ENCODE peak calls at places on chromosome 15, in seven cellular contexts. I is IMR-90; L is B cell; Y is cardiac muscle cell; H is CD8-positive, alpha-beta T cell; U is adrenal gland; E is mesothelial cell of epicardium. B is an unnamed sample.

GRCh38 chr15:101003076-101003475 is 83.9 kb downstream of the LRRK1 start:
- DNase-seq in I (no peak), L (no peak), Y (no peak), H (peak), U (no peak), E (no peak), B (no peak)

GRCh38 chr15:42059661-42060476 is 34.5 kb downstream of the PLA2G4D start:
- DNase-seq in I (peak), L (peak), Y (peak), H (peak), U (peak), E (peak), B (peak)

GRCh38 chr15:72318408-72318942 is 1.5 kb downstream of the CELF6 start:
- DNase-seq in I (no peak), L (no peak), Y (no peak), H (no peak), U (no peak), E (peak), B (no peak)

GRCh38 chr15:33211409-33211808 is 16.9 kb upstream of the FMN1 start:
- DNase-seq in I (no peak), L (no peak), Y (peak), H (no peak), U (no peak), E (no peak), B (no peak)

GRCh38 chr15:75662823-75663519 is 15.3 kb downstream of the SNX33 start:
- DNase-seq in I (no peak), L (no peak), Y (no peak), H (no peak), U (no peak), E (no peak), B (no peak)

GRCh38 chr15:63858881-63859280 is 25.1 kb upstream of the HERC1 start:
- DNase-seq in I (peak), L (no peak), Y (no peak), H (no peak), U (no peak), E (no peak), B (no peak)

GRCh38 chr15:25774871-25775270 is 88.3 kb downstream of the ATP10A start:
- DNase-seq in I (no peak), L (no peak), Y (no peak), H (no peak), U (no peak), E (no peak), B (no peak)

GRCh38 chr15:91104111-91104510 is 4.1 kb downstream of the SV2B start:
- DNase-seq in I (no peak), L (no peak), Y (no peak), H (no peak), U (peak), E (no peak), B (no peak)

GRCh38 chr15:68034719-68035293 is 19.3 kb upstream of the PIAS1 start:
- DNase-seq in I (no peak), L (no peak), Y (no peak), H (no peak), U (no peak), E (no peak), B (no peak)

GRCh38 chr15:64334530-64334929 is 21.4 kb downstream of the CSNK1G1 start:
- DNase-seq in I (no peak), L (no peak), Y (peak), H (no peak), U (no peak), E (no peak), B (no peak)

GRCh38 chr15:71747128-71748083 is 62.9 kb upstream of the NR2E3 start:
- DNase-seq in I (peak), L (no peak), Y (no peak), H (no peak), U (peak), E (no peak), B (no peak)

GRCh38 chr15:98403169-98403568 is 245.2 kb upstream of the IGF1R start:
- DNase-seq in I (no peak), L (no peak), Y (no peak), H (no peak), U (no peak), E (no peak), B (no peak)

GRCh38 chr15:98401029-98401428 is 247.3 kb upstream of the IGF1R start:
- DNase-seq in I (no peak), L (no peak), Y (no peak), H (no peak), U (peak), E (no peak), B (no peak)

GRCh38 chr15:98400120-98400519 is 248.2 kb upstream of the IGF1R start:
- DNase-seq in I (no peak), L (no peak), Y (no peak), H (no peak), U (no peak), E (no peak), B (no peak)

GRCh38 chr15:98405013-98405412 is 243.3 kb upstream of the IGF1R start:
- DNase-seq in I (no peak), L (no peak), Y (no peak), H (no peak), U (no peak), E (no peak), B (no peak)

GRCh38 chr15:98403569-98403968 is 244.8 kb upstream of the IGF1R start:
- DNase-seq in I (no peak), L (no peak), Y (no peak), H (no peak), U (no peak), E (no peak), B (no peak)
- TF ChIP-seq CTCF in I (no peak), L (no peak), Y (no peak), H (no peak), U (no peak), E (no peak), B (no peak)

DNA sequence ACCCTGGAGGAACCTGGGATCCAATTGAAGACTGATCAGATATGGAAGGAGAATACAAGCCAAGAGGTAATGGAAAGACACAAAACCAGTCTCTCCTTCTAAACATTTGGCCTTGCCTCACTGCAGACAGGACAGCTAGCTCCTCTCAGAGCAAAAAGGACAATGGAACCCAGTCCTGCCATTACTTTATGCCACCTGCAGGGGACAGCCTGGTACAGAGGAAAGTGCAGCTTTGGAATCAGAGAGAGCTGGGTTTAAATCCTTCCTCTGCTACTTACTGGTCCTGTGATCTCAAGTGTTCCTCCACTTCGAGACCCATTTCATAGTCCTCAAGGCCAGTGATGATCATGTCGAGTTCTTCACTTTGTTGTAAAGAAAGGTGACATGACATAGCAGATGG is 159.4 kb upstream of the SMAD3 start:
- DNase-seq in I (no peak), L (no peak), Y (no peak), H (no peak), U (no peak), E (no peak), B (no peak)
- TF ChIP-seq CTCF in I (no peak), L (no peak), Y (peak), H (no peak), U (no peak), E (peak), B (peak)

GRCh38 chr15:48696627-48697312 is 51.3 kb upstream of the FBN1 start:
- DNase-seq in I (peak), L (no peak), Y (no peak), H (no peak), U (no peak), E (no peak), B (no peak)
- TF ChIP-seq CTCF in I (no peak), L (no peak), Y (no peak), H (no peak), U (no peak), E (no peak), B (no peak)

DNA sequence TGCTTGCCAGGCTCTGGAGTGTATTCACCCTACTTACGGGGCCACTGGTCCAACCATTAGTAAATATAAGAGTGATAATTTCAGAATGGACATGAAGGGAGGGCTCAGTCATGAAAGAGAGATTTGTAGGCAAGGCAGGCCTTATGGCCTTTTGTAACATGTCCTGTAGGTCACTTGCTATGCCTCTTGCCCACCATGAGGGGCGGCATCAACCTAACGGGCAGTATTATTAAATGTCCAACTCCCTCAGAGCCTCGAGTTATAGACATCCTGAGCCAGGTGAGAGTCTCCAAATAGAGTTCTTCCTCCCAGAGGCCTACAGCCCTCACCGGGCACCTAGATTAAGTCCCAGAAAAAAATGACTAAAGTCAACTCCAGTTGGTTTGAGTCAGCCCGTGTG is 30.2 kb downstream of the ONECUT1 start:
- DNase-seq in I (no peak), L (no peak), Y (no peak), H (no peak), U (no peak), E (no peak), B (no peak)
- TF ChIP-seq CTCF in I (no peak), L (no peak), Y (no peak), H (no peak), U (no peak), E (no peak), B (no peak)

DNA sequence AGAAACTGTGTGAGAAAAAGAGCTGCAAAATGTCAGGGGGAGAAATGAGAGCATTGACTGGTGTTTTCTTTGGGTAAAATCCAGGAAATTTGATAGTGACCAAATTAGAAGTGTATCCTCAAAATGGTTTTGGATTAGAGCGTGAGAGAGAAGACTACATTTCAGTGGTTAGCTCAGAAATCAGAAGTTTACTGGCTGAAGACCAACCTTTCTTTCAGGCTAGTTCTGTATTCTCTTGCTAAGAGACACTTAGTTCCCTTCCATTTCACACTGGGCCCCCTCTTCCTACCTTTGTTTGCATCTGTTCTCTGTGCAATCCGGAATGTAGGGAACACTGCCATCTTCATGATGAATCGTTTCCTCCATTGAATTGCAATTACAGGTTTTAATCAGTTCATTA is 758.0 kb downstream of the AGBL1 start:
- DNase-seq in I (no peak), L (no peak), Y (no peak), H (no peak), U (no peak), E (no peak), B (no peak)
- TF ChIP-seq CTCF in I (no peak), L (no peak), Y (no peak), H (no peak), U (no peak), E (no peak), B (no peak)

DNA sequence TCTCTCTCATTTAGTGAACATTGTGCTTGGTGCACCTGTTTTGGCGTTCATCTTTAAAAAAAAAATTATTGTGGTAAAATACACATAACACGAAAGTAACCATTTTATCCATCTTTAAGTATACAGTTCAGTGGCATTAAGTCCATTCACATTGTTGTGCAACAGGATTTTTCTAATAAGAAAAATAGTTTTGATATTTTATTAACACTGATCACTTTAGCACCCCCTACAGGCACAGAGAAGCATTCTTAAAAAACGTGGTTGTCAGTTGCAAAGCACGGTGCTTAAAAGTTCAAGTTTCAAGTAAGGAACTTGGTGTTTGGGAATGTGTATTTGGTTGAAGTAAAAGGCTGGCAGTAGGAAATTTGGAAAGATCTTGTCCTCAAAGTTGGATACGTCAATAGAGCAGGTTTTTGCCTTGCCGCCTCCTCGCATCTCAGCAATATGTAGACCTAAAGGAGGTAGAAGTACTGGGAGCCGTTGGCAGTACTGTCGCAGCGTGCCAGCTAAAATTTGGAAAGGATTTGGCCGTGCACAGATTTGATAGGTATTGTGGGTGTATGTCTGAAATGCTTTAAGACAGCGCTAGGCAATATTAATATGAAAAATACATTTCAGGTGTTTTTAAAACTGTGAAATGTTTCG is 110.4 kb downstream of the LRRC28 start:
- DNase-seq in I (peak), L (no peak), Y (peak), H (no peak), U (no peak), E (no peak), B (no peak)
- TF ChIP-seq CTCF in I (peak), L (peak), Y (peak), H (peak), U (no peak), E (no peak), B (peak)

DNA sequence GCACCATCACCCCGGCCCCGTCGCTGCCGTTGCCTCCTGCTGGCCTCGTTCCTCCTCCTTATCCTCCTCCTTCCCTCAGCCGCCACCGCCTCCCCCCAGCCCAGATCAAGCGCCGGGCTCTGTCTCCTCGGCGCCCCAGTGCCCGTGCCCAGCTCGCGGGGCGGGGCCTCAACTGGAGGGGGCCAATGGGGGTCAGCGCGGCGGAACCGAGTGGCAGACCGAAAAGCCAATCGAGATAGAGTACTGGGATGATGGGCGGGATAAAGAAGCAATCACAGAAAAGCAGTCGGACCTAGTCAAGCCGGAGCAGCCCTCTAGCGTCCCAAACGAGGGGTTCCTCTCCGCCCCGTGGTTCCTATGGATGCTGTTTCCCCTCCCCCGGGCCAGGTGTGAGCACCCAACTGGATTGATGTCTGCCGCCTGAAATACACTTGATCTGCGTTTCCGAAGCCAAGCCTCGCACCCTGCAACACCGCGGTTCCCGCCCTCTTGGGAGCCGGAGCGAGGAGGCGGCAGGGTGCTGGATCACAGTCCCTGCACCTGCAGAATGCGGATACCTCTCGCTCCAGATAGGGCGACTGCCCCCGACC is at the start of gene FRMD5:
- DNase-seq in I (peak), L (peak), Y (peak), H (peak), U (peak), E (peak), B (peak)
- TF ChIP-seq CTCF in I (peak), L (no peak), Y (peak), H (no peak), U (no peak), E (peak), B (no peak)

GRCh38 chr15:73593278-73594074 is 39.7 kb downstream of the NPTN start:
- DNase-seq in I (peak), L (no peak), Y (no peak), H (no peak), U (no peak), E (no peak), B (no peak)
- TF ChIP-seq CTCF in I (no peak), L (no peak), Y (no peak), H (no peak), U (no peak), E (no peak), B (no peak)

GRCh38 chr15:88986949-88987589 is 73.9 kb upstream of the MFGE8 start:
- DNase-seq in I (no peak), L (no peak), Y (no peak), H (no peak), U (no peak), E (no peak), B (no peak)
- TF ChIP-seq CTCF in I (no peak), L (no peak), Y (no peak), H (no peak), U (no peak), E (no peak), B (no peak)

B was measured in endothelial cell.